ENCODE peak calls at places on chromosomes 11 and 22, in five cellular contexts. S is right cardiac atrium; Y is mesendoderm; G is HCT116; F is effector memory CD4-positive, alpha-beta T cell. B is an unnamed sample.

GRCh38 chr22:26893711-26894110 is 236.3 kb downstream of the MIAT start:
- DNase-seq in G (no peak), Y (peak), F (no peak), S (no peak), B (no peak)

GRCh38 chr11:2366271-2366670 is 10.8 kb upstream of the CD81 start:
- DNase-seq in F (no peak), Y (no peak), S (peak), G (no peak), B (no peak)

GRCh38 chr11:59765068-59765770 is 10.0 kb downstream of the STX3 start:
- DNase-seq in S (no peak), Y (no peak), F (no peak), G (no peak), B (no peak)

GRCh38 chr11:17391493-17392355 is 3.3 kb upstream of the KCNJ11 start:
- DNase-seq in G (no peak), S (no peak), F (no peak), Y (no peak), B (no peak)

GRCh38 chr22:44669725-44670027 is 32.3 kb upstream of the PRR5 start:
- DNase-seq in F (no peak), S (peak), G (no peak), Y (peak), B (peak)

GRCh38 chr11:112634551-112634950 is 326.7 kb upstream of the NCAM1 start:
- DNase-seq in S (no peak), F (no peak), Y (peak), G (no peak), B (peak)

GRCh38 chr22:31496735-31497146 is 405 bp downstream of the SFI1 start:
- DNase-seq in Y (no peak), G (no peak), S (no peak), F (peak), B (peak)

GRCh38 chr22:28186641-28187040 is 267.6 kb upstream of the PITPNB start:
- DNase-seq in F (no peak), G (no peak), S (no peak), Y (no peak), B (no peak)

GRCh38 chr22:31501738-31502137 is 5.4 kb downstream of the SFI1 start:
- DNase-seq in G (no peak), F (no peak), S (no peak), Y (no peak), B (no peak)

GRCh38 chr22:25630446-25630845 is 66.0 kb downstream of the GRK3 start:
- DNase-seq in G (no peak), S (no peak), F (no peak), Y (no peak), B (peak)

GRCh38 chr11:87368876-87369480 is 331.2 kb downstream of the TMEM135 start:
- DNase-seq in G (no peak), F (no peak), S (no peak), Y (peak), B (no peak)

GRCh38 chr11:124167852-124168251 is 15.3 kb upstream of the OR10D3 start:
- DNase-seq in F (no peak), S (no peak), G (no peak), Y (no peak), B (no peak)

GRCh38 chr11:66467756-66468155 is 1.1 kb downstream of the PELI3 start:
- DNase-seq in F (no peak), G (no peak), Y (peak), S (peak), B (no peak)

GRCh38 chr11:114163231-114163631 is 103.7 kb downstream of the ZBTB16 start:
- DNase-seq in Y (no peak), S (peak), G (no peak), F (no peak), B (peak)

GRCh38 chr11:88491674-88492073 is 154.1 kb upstream of the CTSC start:
- DNase-seq in Y (no peak), G (no peak), S (no peak), F (no peak), B (no peak)

GRCh38 chr22:25172153-25172552 is 27.5 kb upstream of the CRYBB3 start:
- DNase-seq in Y (peak), F (no peak), G (peak), S (no peak), B (no peak)

GRCh38 chr11:33172996-33173395 is 11.7 kb upstream of the CSTF3 start:
- DNase-seq in Y (peak), G (no peak), F (no peak), S (peak), B (peak)

GRCh38 chr22:23696326-23696851 is 5.6 kb downstream of the RGL4 start:
- DNase-seq in Y (no peak), S (no peak), G (no peak), F (peak), B (peak)

GRCh38 chr11:117087446-117087845 is 10.8 kb downstream of the SIK3 start:
- DNase-seq in G (no peak), S (no peak), Y (no peak), F (no peak), B (no peak)

GRCh38 chr11:57764527-57764926 is 2.9 kb downstream of the CTNND1 start:
- DNase-seq in G (no peak), F (no peak), Y (no peak), S (no peak), B (no peak)

GRCh38 chr11:35487532-35488078 is 37.8 kb downstream of the PAMR1 start:
- DNase-seq in S (no peak), G (peak), F (no peak), Y (peak), B (peak)

GRCh38 chr11:111976614-111977140 is 39.5 kb downstream of the DIXDC1 start:
- DNase-seq in Y (peak), F (no peak), G (no peak), S (peak), B (no peak)

GRCh38 chr11:57515332-57516060 is at the start of gene SLC43A1:
- DNase-seq in Y (no peak), G (no peak), S (peak), F (no peak), B (peak)

GRCh38 chr11:94782446-94782845 is 14.3 kb downstream of the AMOTL1 start:
- DNase-seq in Y (no peak), S (no peak), G (no peak), F (no peak), B (peak)

GRCh38 chr11:2435288-2436012 is 8.9 kb downstream of the TRPM5 start:
- DNase-seq in G (no peak), F (no peak), Y (no peak), S (no peak), B (no peak)

GRCh38 chr11:46075168-46075567 is 46.1 kb downstream of the PHF21A start:
- DNase-seq in S (no peak), G (no peak), Y (peak), F (no peak), B (peak)

GRCh38 chr11:64334764-64335741 is 5.0 kb upstream of the CCDC88B start:
- DNase-seq in S (no peak), Y (peak), F (no peak), G (peak), B (peak)

GRCh38 chr11:67503119-67504022 is 1.8 kb downstream of the PITPNM1 start:
- DNase-seq in F (no peak), S (no peak), Y (no peak), G (no peak), B (no peak)
- H3K4me3 ChIP-seq in F (no peak), S (no peak), Y (no peak), G (peak), B (peak)

GRCh38 chr22:19448739-19449421 is 1.4 kb upstream of the C22orf39 start:
- DNase-seq in Y (peak), F (no peak), S (no peak), G (no peak), B (no peak)
- H3K4me3 ChIP-seq in Y (no peak), F (no peak), S (no peak), G (no peak), B (no peak)

GRCh38 chr11:72036687-72037086 is 38.0 kb downstream of the IL18BP start:
- DNase-seq in F (no peak), Y (no peak), S (no peak), G (no peak), B (no peak)

GRCh38 chr11:72040497-72041363 is 39.6 kb downstream of the NUMA1 start:
- DNase-seq in S (peak), F (peak), G (peak), Y (peak), B (peak)

GRCh38 chr11:72037554-72038311 is 39.0 kb downstream of the IL18BP start:
- DNase-seq in G (no peak), F (no peak), S (peak), Y (no peak), B (no peak)

GRCh38 chr11:72039108-72039850 is 40.6 kb downstream of the IL18BP start:
- DNase-seq in Y (no peak), F (no peak), G (no peak), S (no peak), B (peak)

DNA sequence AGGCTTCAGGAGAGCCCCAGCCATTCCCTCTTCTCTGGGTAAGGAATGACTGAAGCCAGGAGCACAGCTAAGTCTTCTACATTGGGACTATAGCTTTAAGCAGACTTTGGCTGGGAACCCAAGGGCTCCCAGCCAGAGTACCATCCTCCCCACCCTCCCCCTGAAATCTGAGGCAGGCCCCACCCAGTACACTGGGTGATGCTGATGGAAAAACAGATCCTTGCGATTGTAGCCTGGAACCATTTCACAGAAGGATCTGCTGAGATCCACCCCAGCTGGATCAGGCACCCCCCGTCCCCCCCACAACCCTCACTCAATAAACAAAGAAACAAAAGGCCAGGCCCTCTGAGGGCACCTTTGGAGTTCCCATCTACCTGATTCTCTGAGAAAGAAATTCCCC is 39.8 kb downstream of the IL18BP start:
- DNase-seq in Y (no peak), F (no peak), S (peak), G (no peak), B (peak)
- H3K4me3 ChIP-seq in Y (no peak), F (peak), S (peak), G (no peak), B (peak)

GRCh38 chr11:130295657-130296056 is 19.1 kb downstream of the ZBTB44 start:
- DNase-seq in G (no peak), S (no peak), F (no peak), Y (peak), B (no peak)
- H3K4me3 ChIP-seq in G (no peak), S (no peak), F (no peak), Y (no peak), B (no peak)

GRCh38 chr22:42134033-42135020 is 3.7 kb upstream of the CYP2D6 start:
- DNase-seq in S (no peak), F (no peak), G (no peak), Y (no peak), B (peak)
- H3K4me3 ChIP-seq in S (no peak), F (no peak), G (no peak), Y (no peak), B (no peak)

DNA sequence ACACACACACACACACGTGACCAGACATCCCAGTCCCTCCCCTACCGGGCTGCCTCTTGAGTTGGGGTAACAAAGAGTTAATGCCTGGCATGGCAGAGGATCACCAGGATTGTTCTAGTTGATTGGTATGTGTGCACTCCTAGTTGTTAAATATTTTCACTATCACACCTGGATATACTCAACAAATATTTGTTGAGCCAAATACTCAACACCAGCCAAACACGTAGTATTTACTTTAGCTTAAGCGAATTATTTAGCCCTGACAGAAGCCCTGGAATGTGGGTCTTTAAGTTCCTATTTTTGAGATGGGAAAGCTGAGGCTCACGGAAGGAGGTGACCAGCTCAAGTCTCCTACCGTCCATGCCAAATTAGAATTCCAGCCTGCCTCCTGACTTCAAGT is 10.5 kb downstream of the CD3E start:
- DNase-seq in F (no peak), Y (peak), S (no peak), G (no peak), B (no peak)
- H3K4me3 ChIP-seq in F (no peak), Y (no peak), S (no peak), G (no peak), B (no peak)